ENCODE peak calls at places on chromosomes 5 and 9, in seven cellular contexts. N is activated CD4-positive, alpha-beta T cell treated with anti-CD3 and anti-CD28 coated beads for 24 hours; E is OCI-LY7; X is SK-MEL-5; A is head of caudate nucleus; W is CD8-positive, alpha-beta T cell; B is mammary epithelial cell. Z is an unnamed sample.

GRCh38 chr5:88393082-88393481 is 124.4 kb upstream of the TMEM161B start:
- DNase-seq in N (no peak), X (no peak), A (no peak), B (no peak), E (no peak), W (no peak), Z (no peak)

GRCh38 chr9:125995006-125995405 is 247.8 kb downstream of the PBX3 start:
- DNase-seq in B (no peak), N (no peak), W (no peak), E (no peak), A (no peak), X (no peak), Z (no peak)

GRCh38 chr9:128275198-128276007 is at the start of gene GOLGA2:
- DNase-seq in N (no peak), W (no peak), E (no peak), A (no peak), B (no peak), X (peak), Z (no peak)

GRCh38 chr9:129458663-129459549 is 162.0 kb downstream of the C9orf50 start:
- DNase-seq in A (peak), B (no peak), E (peak), X (no peak), W (no peak), N (no peak), Z (peak)

GRCh38 chr5:2158109-2158508 is 275.4 kb upstream of the IRX4 start:
- DNase-seq in E (no peak), A (no peak), N (no peak), X (no peak), W (no peak), B (peak), Z (no peak)

GRCh38 chr5:10036136-10036535 is 213.6 kb downstream of the ATPSCKMT start:
- DNase-seq in N (no peak), X (no peak), E (no peak), A (no peak), B (peak), W (no peak), Z (no peak)

GRCh38 chr5:81315336-81315735 is 13.9 kb downstream of the ZCCHC9 start:
- DNase-seq in A (no peak), E (no peak), W (no peak), X (peak), N (no peak), B (peak), Z (no peak)

GRCh38 chr9:92404437-92404836 is at the start of gene OGN:
- DNase-seq in E (no peak), A (no peak), B (no peak), W (no peak), X (no peak), N (no peak), Z (no peak)

GRCh38 chr5:45089870-45090269 is 281.1 kb downstream of the MRPS30 start:
- DNase-seq in N (no peak), B (no peak), X (no peak), E (no peak), W (no peak), A (no peak), Z (no peak)

GRCh38 chr5:37005946-37006540 is 129.5 kb downstream of the NIPBL start:
- DNase-seq in X (peak), E (peak), A (no peak), N (no peak), B (peak), W (no peak), Z (peak)

GRCh38 chr9:38294130-38294529 is 98.4 kb upstream of the ALDH1B1 start:
- DNase-seq in A (no peak), X (no peak), W (no peak), B (no peak), N (no peak), E (no peak), Z (no peak)

GRCh38 chr9:124698265-124698664 is 72.8 kb downstream of the NR6A1 start:
- DNase-seq in A (no peak), X (no peak), W (no peak), E (no peak), B (peak), N (no peak), Z (no peak)

GRCh38 chr9:25681270-25681669 is 3.0 kb upstream of the TUSC1 start:
- DNase-seq in A (no peak), B (peak), N (no peak), W (no peak), E (no peak), X (no peak), Z (no peak)

GRCh38 chr9:109735796-109736195 is 44.2 kb upstream of the PALM2AKAP2 start:
- DNase-seq in N (no peak), B (no peak), A (no peak), E (no peak), W (no peak), X (no peak), Z (no peak)